ENCODE peak calls at places on chromosomes 3 and 15, in four cellular contexts. One of them, this sample, is unnamed.

GRCh38 chr15:71057581-71057980 is 57.7 kb upstream of the THSD4 start:
- DNase-seq in AG09309: no peak
- DNase-seq in breast epithelium: no peak
- DNase-seq in A549: no peak
- DNase-seq in this sample: no peak

GRCh38 chr3:94020293-94020692 is 8.1 kb downstream of the STX19 start:
- DNase-seq in breast epithelium: no peak
- DNase-seq in AG09309: no peak
- DNase-seq in A549: no peak
- DNase-seq in this sample: peak; percentile 19

GRCh38 chr3:183472155-183472554 is 43.7 kb upstream of the MCF2L2 start:
- DNase-seq in A549: no peak
- DNase-seq in AG09309: no peak
- DNase-seq in breast epithelium: no peak
- DNase-seq in this sample: no peak

GRCh38 chr3:72821170-72821781 is 27.0 kb downstream of the SHQ1 start:
- DNase-seq in AG09309: peak; percentile 46
- DNase-seq in A549: no peak
- DNase-seq in breast epithelium: no peak
- DNase-seq in this sample: no peak

GRCh38 chr3:56919137-56919796 is 117.5 kb upstream of the ARHGEF3 start:
- DNase-seq in A549: no peak
- DNase-seq in AG09309: no peak
- DNase-seq in breast epithelium: no peak
- DNase-seq in this sample: no peak

GRCh38 chr15:93072440-93073394 is 16.3 kb downstream of the RGMA start:
- DNase-seq in breast epithelium: no peak
- DNase-seq in AG09309: no peak
- DNase-seq in A549: peak; percentile 67
- DNase-seq in this sample: no peak

GRCh38 chr3:24490151-24490550 is 4.5 kb downstream of the THRB start:
- DNase-seq in breast epithelium: no peak
- DNase-seq in AG09309: no peak
- DNase-seq in A549: no peak
- DNase-seq in this sample: no peak

GRCh38 chr3:114439279-114439678 is 145.5 kb downstream of the TIGIT start:
- DNase-seq in A549: no peak
- DNase-seq in breast epithelium: no peak
- DNase-seq in AG09309: no peak
- DNase-seq in this sample: no peak

GRCh38 chr3:23202203-23202920 is 765 bp upstream of the UBE2E2 start:
- DNase-seq in AG09309: no peak
- DNase-seq in A549: no peak
- DNase-seq in breast epithelium: peak; percentile 64
- DNase-seq in this sample: no peak

GRCh38 chr15:54519577-54519976 is 541.3 kb downstream of the UNC13C start:
- DNase-seq in breast epithelium: no peak
- DNase-seq in A549: no peak
- DNase-seq in AG09309: no peak
- DNase-seq in this sample: no peak

GRCh38 chr3:53286727-53287412 is 31.0 kb upstream of the TKT start:
- DNase-seq in A549: no peak
- DNase-seq in breast epithelium: no peak
- DNase-seq in AG09309: no peak
- DNase-seq in this sample: no peak

GRCh38 chr3:12870942-12871341 is 29.6 kb upstream of the RPL32 start:
- DNase-seq in AG09309: no peak
- DNase-seq in A549: no peak
- DNase-seq in breast epithelium: no peak
- DNase-seq in this sample: no peak

GRCh38 chr3:12871404-12871983 is 30.1 kb upstream of the RPL32 start:
- DNase-seq in A549: no peak
- DNase-seq in AG09309: no peak
- DNase-seq in breast epithelium: no peak
- DNase-seq in this sample: no peak

GRCh38 chr3:12866836-12867235 is 25.5 kb upstream of the RPL32 start:
- DNase-seq in A549: no peak
- DNase-seq in AG09309: no peak
- DNase-seq in breast epithelium: no peak
- DNase-seq in this sample: no peak

GRCh38 chr3:12868039-12869024 is 27.0 kb upstream of the RPL32 start:
- DNase-seq in A549: peak; percentile 85
- DNase-seq in breast epithelium: peak; percentile 82
- DNase-seq in AG09309: peak; percentile 51
- DNase-seq in this sample: peak; percentile 51

GRCh38 chr3:12869025-12869695 is 27.8 kb upstream of the RPL32 start:
- DNase-seq in A549: peak; percentile 15
- DNase-seq in breast epithelium: no peak
- DNase-seq in AG09309: no peak
- DNase-seq in this sample: no peak
- H3K4me3 ChIP-seq in A549: no peak overlapping the region
- H3K4me3 ChIP-seq in breast epithelium: no peak overlapping the region
- H3K4me3 ChIP-seq in AG09309: no peak overlapping the region
- H3K4me3 ChIP-seq in this sample: peak overlapping the region; percentile 30

DNA sequence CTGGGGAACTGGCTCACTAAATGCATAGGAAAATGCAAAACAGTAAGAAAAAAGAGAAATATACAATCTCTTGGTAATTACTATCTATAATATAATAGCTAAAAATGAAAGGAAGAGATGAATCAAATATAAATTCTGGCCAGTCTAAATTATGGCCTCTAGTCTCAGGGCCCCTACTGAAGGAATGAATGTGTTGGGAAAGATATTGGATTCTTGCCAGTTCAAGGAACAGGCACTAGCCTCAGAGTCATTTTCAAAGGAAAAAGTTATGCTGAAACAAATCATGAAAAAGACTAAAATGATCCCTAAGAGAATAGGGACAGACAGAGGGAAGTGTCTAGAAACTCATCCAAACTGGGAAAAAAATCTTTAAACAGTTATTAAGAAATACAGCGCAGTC is 62.4 kb downstream of the C3orf80 start:
- DNase-seq in AG09309: no peak
- DNase-seq in A549: no peak
- DNase-seq in breast epithelium: no peak
- DNase-seq in this sample: no peak
- H3K4me3 ChIP-seq in AG09309: no peak overlapping the region
- H3K4me3 ChIP-seq in A549: no peak overlapping the region
- H3K4me3 ChIP-seq in breast epithelium: no peak overlapping the region
- H3K4me3 ChIP-seq in this sample: no peak overlapping the region

DNA sequence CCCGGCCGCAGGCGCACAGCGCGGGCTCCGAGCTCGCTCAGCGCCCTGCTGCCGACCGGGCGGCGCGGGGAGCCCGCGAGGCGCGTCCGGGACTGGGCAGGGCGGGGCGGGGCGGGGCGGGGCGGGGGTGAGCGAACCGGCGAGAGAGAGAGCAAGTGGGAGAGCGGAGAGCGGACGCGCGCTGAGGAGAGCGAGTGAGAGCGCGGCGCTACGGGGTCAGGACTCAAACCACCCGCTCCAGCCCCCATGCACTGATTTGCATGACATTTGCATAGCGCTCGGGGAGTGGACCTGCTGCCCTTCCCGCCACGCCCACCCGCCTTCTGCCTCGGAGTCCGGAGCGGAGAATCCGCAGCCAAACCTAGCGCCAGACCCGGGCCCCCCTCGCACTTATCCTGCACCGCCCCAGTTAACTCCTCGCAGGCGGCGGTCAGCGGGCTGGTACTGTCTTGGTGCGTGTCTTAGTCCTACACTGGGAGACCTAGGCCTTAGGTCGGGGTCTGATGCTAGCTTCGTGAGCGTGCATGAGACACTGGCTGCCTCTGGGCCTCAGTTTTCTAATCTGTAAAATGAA is at the start of gene MYLK:
- DNase-seq in A549: peak; percentile 83
- DNase-seq in breast epithelium: peak; percentile 63
- DNase-seq in AG09309: peak; percentile 83
- DNase-seq in this sample: peak; percentile 92
- H3K4me3 ChIP-seq in A549: peak within 1 kb of the TSS; percentile 86
- H3K4me3 ChIP-seq in breast epithelium: peak within 1 kb of the TSS; percentile 59
- H3K4me3 ChIP-seq in AG09309: peak within 1 kb of the TSS; percentile 89
- H3K4me3 ChIP-seq in this sample: peak within 1 kb of the TSS; percentile 88

DNA sequence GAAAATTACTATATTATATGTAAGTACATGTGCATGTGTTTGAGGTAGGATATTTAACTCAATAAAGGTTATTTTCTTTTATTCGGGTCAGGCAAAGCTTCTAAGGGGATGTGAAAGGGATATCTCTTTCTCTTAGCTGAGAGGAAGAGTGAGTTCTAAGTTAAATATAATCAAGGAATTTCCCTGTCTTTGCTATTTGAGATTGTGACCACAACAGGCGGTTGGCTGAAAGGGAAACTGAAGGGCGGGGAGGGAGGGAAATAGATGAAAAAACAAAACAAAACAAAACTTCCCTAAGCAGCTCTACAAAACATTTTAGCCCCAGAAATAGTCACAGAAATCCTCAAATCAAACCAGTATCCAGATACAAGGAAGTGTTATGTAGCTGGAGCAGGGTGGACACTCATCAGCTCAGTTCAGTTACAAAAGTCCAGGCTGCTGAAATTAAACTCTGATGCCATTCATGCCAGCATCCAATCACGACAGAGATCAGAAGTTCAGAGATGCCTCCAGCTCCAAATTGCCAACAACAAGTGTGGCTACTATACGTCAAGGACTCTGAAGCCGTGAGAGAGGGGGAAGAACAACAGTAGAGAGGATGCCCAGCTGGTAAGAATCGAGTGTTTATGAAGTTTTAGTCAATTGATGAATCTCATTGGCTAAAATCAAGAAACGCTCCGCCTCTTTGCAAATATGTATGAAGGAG is 369 bp upstream of the TP63 start:
- DNase-seq in A549: peak; percentile 23
- DNase-seq in breast epithelium: no peak
- DNase-seq in AG09309: no peak
- DNase-seq in this sample: no peak
- H3K4me3 ChIP-seq in A549: peak overlapping the region; percentile 41
- H3K4me3 ChIP-seq in breast epithelium: no peak overlapping the region
- H3K4me3 ChIP-seq in AG09309: no peak overlapping the region
- H3K4me3 ChIP-seq in this sample: no peak overlapping the region